ENCODE peak calls at places on chromosomes 4 and X, in four cellular contexts. One of them, this sample, is unnamed.

GRCh38 chrX:108091878-108092291 is 307 bp downstream of the ATG4A start:
- DNase-seq in neuronal stem cell: no peak
- DNase-seq in IMR-90: no peak
- DNase-seq in H1: no peak
- DNase-seq in this sample: no peak

GRCh38 chr4:4899202-4899925 is 39.9 kb downstream of the MSX1 start:
- DNase-seq in H1: no peak
- DNase-seq in IMR-90: no peak
- DNase-seq in neuronal stem cell: no peak
- DNase-seq in this sample: no peak

GRCh38 chr4:101835121-101835904 is 44.8 kb downstream of the BANK1 start:
- DNase-seq in H1: no peak
- DNase-seq in neuronal stem cell: no peak
- DNase-seq in IMR-90: peak; percentile 31
- DNase-seq in this sample: no peak

GRCh38 chrX:5397409-5397808 is 831.3 kb downstream of the NLGN4X start:
- DNase-seq in IMR-90: no peak
- DNase-seq in H1: no peak
- DNase-seq in neuronal stem cell: no peak
- DNase-seq in this sample: peak; percentile 24

GRCh38 chr4:1971456-1972200 is 37.1 kb downstream of the NELFA start:
- DNase-seq in neuronal stem cell: no peak
- DNase-seq in H1: no peak
- DNase-seq in IMR-90: no peak
- DNase-seq in this sample: no peak

GRCh38 chr4:13922873-13923645 is 295.5 kb upstream of the BOD1L1 start:
- DNase-seq in IMR-90: peak; percentile 39
- DNase-seq in neuronal stem cell: no peak
- DNase-seq in H1: no peak
- DNase-seq in this sample: no peak

GRCh38 chr4:25080571-25080970 is 49.8 kb upstream of the LGI2 start:
- DNase-seq in H1: no peak
- DNase-seq in IMR-90: no peak
- DNase-seq in neuronal stem cell: no peak
- DNase-seq in this sample: no peak

GRCh38 chrX:106728337-106728736 is 1.8 kb downstream of the RNF128 start:
- DNase-seq in neuronal stem cell: no peak
- DNase-seq in H1: no peak
- DNase-seq in IMR-90: no peak
- DNase-seq in this sample: no peak

GRCh38 chrX:43973249-43973672 is at the start of gene NDP:
- DNase-seq in IMR-90: no peak
- DNase-seq in neuronal stem cell: no peak
- DNase-seq in H1: no peak
- DNase-seq in this sample: peak; percentile 18

GRCh38 chr4:113628711-113629110 is 132.8 kb downstream of the CAMK2D start:
- DNase-seq in neuronal stem cell: no peak
- DNase-seq in IMR-90: no peak
- DNase-seq in H1: no peak
- DNase-seq in this sample: no peak

GRCh38 chr4:15956179-15956850 is 6.7 kb downstream of the FGFBP2 start:
- DNase-seq in IMR-90: peak; percentile 45
- DNase-seq in H1: no peak
- DNase-seq in neuronal stem cell: peak; percentile 78
- DNase-seq in this sample: peak; percentile 90

GRCh38 chr4:151799417-151800030 is 38.7 kb upstream of the GATB start:
- DNase-seq in H1: no peak
- DNase-seq in neuronal stem cell: no peak
- DNase-seq in IMR-90: no peak
- DNase-seq in this sample: peak; percentile 66

GRCh38 chr4:38743866-38744265 is 38.9 kb downstream of the TLR10 start:
- DNase-seq in H1: no peak
- DNase-seq in IMR-90: no peak
- DNase-seq in neuronal stem cell: no peak
- DNase-seq in this sample: no peak

GRCh38 chr4:105234582-105234981 is 87.9 kb downstream of the TET2 start:
- DNase-seq in neuronal stem cell: no peak
- DNase-seq in H1: no peak
- DNase-seq in IMR-90: no peak
- DNase-seq in this sample: no peak

GRCh38 chr4:141580523-141580922 is 55.9 kb upstream of the IL15 start:
- DNase-seq in neuronal stem cell: no peak
- DNase-seq in H1: no peak
- DNase-seq in IMR-90: peak; percentile 19
- DNase-seq in this sample: peak; percentile 6

GRCh38 chr4:129176864-129177263 is 80.9 kb downstream of the C4orf33 start:
- DNase-seq in IMR-90: no peak
- DNase-seq in neuronal stem cell: no peak
- DNase-seq in H1: no peak
- DNase-seq in this sample: no peak

GRCh38 chr4:112704991-112705845 is 68.3 kb downstream of the LARP7 start:
- DNase-seq in IMR-90: peak; percentile 58
- DNase-seq in neuronal stem cell: peak; percentile 35
- DNase-seq in H1: peak; percentile 19
- DNase-seq in this sample: peak; percentile 64

GRCh38 chrX:48720580-48721240 is 24.2 kb downstream of the SUV39H1 start:
- DNase-seq in neuronal stem cell: no peak
- DNase-seq in H1: no peak
- DNase-seq in IMR-90: no peak
- DNase-seq in this sample: no peak

GRCh38 chr4:124262211-124263179 is 450.0 kb downstream of the ANKRD50 start:
- DNase-seq in IMR-90: peak; percentile 88
- DNase-seq in neuronal stem cell: peak; percentile 64
- DNase-seq in H1: peak; percentile 19
- DNase-seq in this sample: peak; percentile 80

GRCh38 chrX:36431819-36432218 is 512.3 kb downstream of the CFAP47 start:
- DNase-seq in H1: no peak
- DNase-seq in neuronal stem cell: no peak
- DNase-seq in IMR-90: peak; percentile 89
- DNase-seq in this sample: peak; percentile 36

GRCh38 chrX:140767646-140768045 is 58.1 kb downstream of the LINC00632 start:
- DNase-seq in H1: no peak
- DNase-seq in neuronal stem cell: no peak
- DNase-seq in IMR-90: no peak
- DNase-seq in this sample: peak; percentile 31

GRCh38 chrX:132071260-132071659 is 48.2 kb downstream of the STK26 start:
- DNase-seq in neuronal stem cell: no peak
- DNase-seq in H1: no peak
- DNase-seq in IMR-90: no peak
- DNase-seq in this sample: no peak

GRCh38 chr4:79922011-79922410 is 151.0 kb downstream of the ANTXR2 start:
- DNase-seq in H1: no peak
- DNase-seq in IMR-90: peak; percentile 10
- DNase-seq in neuronal stem cell: no peak
- DNase-seq in this sample: no peak

GRCh38 chr4:3704669-3705068 is 61.5 kb upstream of the ADRA2C start:
- DNase-seq in neuronal stem cell: no peak
- DNase-seq in H1: no peak
- DNase-seq in IMR-90: no peak
- DNase-seq in this sample: no peak

GRCh38 chrX:46758956-46759644 is at the start of gene SLC9A7:
- DNase-seq in IMR-90: peak; percentile 61
- DNase-seq in neuronal stem cell: peak; percentile 69
- DNase-seq in H1: peak; percentile 53
- DNase-seq in this sample: peak; percentile 84

GRCh38 chr4:186249785-186250739 is 15.9 kb upstream of the F11 start:
- DNase-seq in IMR-90: peak; percentile 85
- DNase-seq in neuronal stem cell: no peak
- DNase-seq in H1: no peak
- DNase-seq in this sample: peak; percentile 35

GRCh38 chrX:619451-619811 is 11.2 kb upstream of the SHOX start:
- DNase-seq in H1: no peak
- DNase-seq in neuronal stem cell: no peak
- DNase-seq in IMR-90: no peak
- DNase-seq in this sample: no peak

GRCh38 chrX:9992724-9993123 is 25.6 kb downstream of the CLDN34 start:
- DNase-seq in IMR-90: no peak
- DNase-seq in H1: no peak
- DNase-seq in neuronal stem cell: no peak
- DNase-seq in this sample: no peak

DNA sequence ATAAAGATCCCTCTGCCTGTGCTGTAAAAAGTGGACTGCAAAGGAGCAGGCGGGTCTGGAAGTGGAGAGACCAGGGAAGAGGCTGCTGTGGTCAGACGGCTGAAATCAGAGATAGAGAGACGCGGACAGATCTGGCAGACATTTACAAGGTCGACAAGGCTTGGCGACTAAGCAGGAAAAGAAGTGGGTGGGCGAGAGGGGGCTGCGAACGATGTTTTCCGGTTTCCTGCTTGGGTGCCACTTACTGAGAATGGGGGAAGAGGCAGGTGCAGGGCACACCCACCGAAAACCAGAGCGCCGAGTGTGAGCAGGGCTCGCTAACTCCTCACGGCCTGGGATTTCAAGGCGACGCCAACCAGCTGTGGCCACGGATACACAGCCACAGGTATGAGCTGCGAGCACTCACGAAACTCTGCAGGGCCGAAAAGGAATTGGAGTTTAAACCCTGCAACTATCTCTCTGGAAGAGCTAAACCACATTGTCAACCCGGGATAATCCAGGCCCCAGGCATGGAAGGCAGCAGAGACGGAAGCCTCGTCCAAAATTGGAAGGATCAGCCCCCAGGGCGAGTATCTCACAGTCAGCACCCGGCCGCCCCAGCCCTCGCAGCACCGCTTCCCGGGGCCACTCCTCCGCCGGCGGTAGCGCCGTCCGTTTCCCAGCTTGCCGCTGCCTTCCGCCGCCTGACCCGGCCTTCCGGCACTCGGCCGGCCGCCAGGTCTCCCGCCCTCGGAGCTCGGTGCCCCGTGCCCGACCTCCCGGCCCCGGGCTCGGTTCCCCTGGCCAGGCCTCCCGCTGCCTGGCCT is 824 bp downstream of the CASP3 start:
- DNase-seq in H1: no peak
- DNase-seq in neuronal stem cell: peak; percentile 41
- DNase-seq in IMR-90: peak; percentile 33
- DNase-seq in this sample: peak; percentile 68
- H4K8ac ChIP-seq in H1: peak overlapping the region; percentile 87
- H4K8ac ChIP-seq in neuronal stem cell: peak overlapping the region; percentile 83
- H4K8ac ChIP-seq in IMR-90: peak overlapping the region; percentile 43
- H4K8ac ChIP-seq in this sample: no peak overlapping the region

DNA sequence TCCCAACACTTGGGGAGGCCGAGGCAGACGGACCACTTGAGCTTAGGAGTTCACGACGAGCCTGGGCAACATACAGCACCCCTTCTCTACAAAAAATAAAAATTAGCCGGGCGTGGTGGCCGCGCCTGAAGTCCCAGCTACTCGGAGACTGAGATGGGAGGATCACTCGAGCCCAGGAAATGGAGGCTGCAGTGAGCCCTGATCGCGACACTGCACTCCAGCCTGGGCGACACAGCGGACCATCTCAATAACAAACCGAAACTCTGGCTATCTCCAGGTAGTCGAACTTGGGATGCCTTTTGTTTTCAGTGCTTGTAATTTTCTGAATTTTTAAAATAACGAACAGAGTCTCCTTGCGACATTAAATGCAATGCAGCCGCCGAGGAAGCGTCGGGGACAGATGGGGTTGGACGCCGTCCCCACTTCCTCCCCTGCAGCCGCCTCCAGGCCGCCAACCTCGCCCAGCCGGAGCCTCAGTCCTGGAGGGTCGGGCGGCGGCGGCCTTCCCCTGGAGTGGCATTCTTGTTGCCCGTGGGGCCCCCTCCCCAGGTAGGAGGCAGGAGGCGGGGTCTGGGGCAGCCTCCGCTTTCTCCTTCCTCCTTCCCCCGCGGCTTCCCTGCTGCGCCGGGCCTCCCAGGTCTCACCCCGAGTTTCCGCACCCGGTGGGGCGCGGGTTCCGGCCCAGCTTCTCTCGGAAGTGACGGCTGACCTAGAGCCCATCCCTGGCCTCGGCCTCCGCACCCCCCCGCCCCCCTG is 14.6 kb downstream of the HMX1 start:
- DNase-seq in IMR-90: no peak
- DNase-seq in H1: no peak
- DNase-seq in neuronal stem cell: no peak
- DNase-seq in this sample: peak; percentile 52
- H3K4me3 ChIP-seq in IMR-90: no peak overlapping the region
- H3K4me3 ChIP-seq in H1: peak overlapping the region; percentile 54
- H3K4me3 ChIP-seq in neuronal stem cell: no peak overlapping the region
- H3K4me3 ChIP-seq in this sample: no peak overlapping the region

GRCh38 chr4:6908397-6909112 is 1.1 kb upstream of the TBC1D14 start:
- DNase-seq in IMR-90: peak; percentile 50
- DNase-seq in neuronal stem cell: no peak
- DNase-seq in H1: no peak
- DNase-seq in this sample: no peak
- H2BK15ac ChIP-seq in IMR-90: no peak overlapping the region
- H2BK15ac ChIP-seq in neuronal stem cell: no peak overlapping the region
- H2BK15ac ChIP-seq in H1: no peak overlapping the region
- H2BK15ac ChIP-seq in this sample: no peak overlapping the region

GRCh38 chr4:54228563-54229501 is at the start of gene PDGFRA:
- DNase-seq in IMR-90: peak; percentile 94
- DNase-seq in H1: no peak
- DNase-seq in neuronal stem cell: peak; percentile 23
- DNase-seq in this sample: peak; percentile 47

GRCh38 chr4:54230479-54231418 is 1.7 kb downstream of the PDGFRA start:
- DNase-seq in IMR-90: no peak
- DNase-seq in H1: no peak
- DNase-seq in neuronal stem cell: peak; percentile 31
- DNase-seq in this sample: peak; percentile 47

GRCh38 chr4:54231419-54232150 is 2.5 kb downstream of the PDGFRA start:
- DNase-seq in IMR-90: peak; percentile 66
- DNase-seq in neuronal stem cell: peak; percentile 32
- DNase-seq in H1: no peak
- DNase-seq in this sample: peak; percentile 61

GRCh38 chr4:54228064-54228527 is 997 bp upstream of the PDGFRA start:
- DNase-seq in H1: no peak
- DNase-seq in neuronal stem cell: peak; percentile 81
- DNase-seq in IMR-90: peak; percentile 82
- DNase-seq in this sample: peak; percentile 85

GRCh38 chr4:54229631-54230478 is 762 bp downstream of the PDGFRA start:
- DNase-seq in H1: no peak
- DNase-seq in neuronal stem cell: peak; percentile 2
- DNase-seq in IMR-90: peak; percentile 69
- DNase-seq in this sample: peak; percentile 64
- H4K8ac ChIP-seq in H1: no peak overlapping the region
- H4K8ac ChIP-seq in neuronal stem cell: no peak overlapping the region
- H4K8ac ChIP-seq in IMR-90: peak overlapping the region; percentile 77
- H4K8ac ChIP-seq in this sample: no peak overlapping the region

GRCh38 chr4:147157860-147158701 is 212.4 kb upstream of the TTC29 start:
- DNase-seq in H1: no peak
- DNase-seq in neuronal stem cell: peak; percentile 49
- DNase-seq in IMR-90: peak; percentile 20
- DNase-seq in this sample: peak; percentile 30
- H3K4me3 ChIP-seq in H1: peak overlapping the region; percentile 54
- H3K4me3 ChIP-seq in neuronal stem cell: peak overlapping the region; percentile 74
- H3K4me3 ChIP-seq in IMR-90: peak overlapping the region; percentile 74
- H3K4me3 ChIP-seq in this sample: no peak overlapping the region

This sample was measured in mesendoderm.